ENCODE peak calls at places on chromosomes 6 and 20, in five cellular contexts. I, N, J, D and O are unnamed samples.

GRCh38 chr20:45896641-45897161 is 5.6 kb downstream of the CTSA start:
- DNase-seq in I (no peak), N (no peak), J (no peak), D (no peak), O (no peak)

GRCh38 chr6:56649782-56650181 is 7.1 kb upstream of the DST start:
- DNase-seq in I (no peak), N (no peak), J (peak), D (no peak), O (no peak)

GRCh38 chr6:90811596-90812226 is 224.8 kb upstream of the MAP3K7 start:
- DNase-seq in I (no peak), N (no peak), J (no peak), D (no peak), O (no peak)

GRCh38 chr6:127933137-127933536 is 32.3 kb upstream of the THEMIS start:
- DNase-seq in I (no peak), N (no peak), J (no peak), D (no peak), O (no peak)

GRCh38 chr20:16984481-16984880 is 236.3 kb downstream of the OTOR start:
- DNase-seq in I (no peak), N (no peak), J (no peak), D (no peak), O (no peak)

GRCh38 chr6:90250405-90250804 is 46.2 kb downstream of the BACH2 start:
- DNase-seq in I (no peak), N (no peak), J (no peak), D (no peak), O (no peak)

GRCh38 chr6:41685641-41686380 is 47.5 kb downstream of the MDFI start:
- DNase-seq in I (no peak), N (no peak), J (no peak), D (no peak), O (no peak)

GRCh38 chr6:124742971-124743370 is 219.3 kb upstream of the RNF217 start:
- DNase-seq in I (no peak), N (no peak), J (no peak), D (no peak), O (no peak)

GRCh38 chr6:125789167-125789566 is 1.6 kb upstream of the NCOA7 start:
- DNase-seq in I (no peak), N (no peak), J (no peak), D (no peak), O (no peak)

GRCh38 chr20:62875419-62876355 is 14.1 kb upstream of the TCFL5 start:
- DNase-seq in I (peak), N (no peak), J (peak), D (peak), O (peak)

GRCh38 chr20:48822879-48823385 is 4.9 kb downstream of the PREX1 start:
- DNase-seq in I (peak), N (no peak), J (no peak), D (no peak), O (no peak)

GRCh38 chr20:1894951-1895673 is at the start of gene SIRPA:
- DNase-seq in I (peak), N (no peak), J (peak), D (peak), O (peak)

GRCh38 chr20:43774754-43775153 is 48.0 kb upstream of the GTSF1L start:
- DNase-seq in I (no peak), N (no peak), J (no peak), D (no peak), O (no peak)

GRCh38 chr6:70312165-70312564 is 9.3 kb upstream of the COL9A1 start:
- DNase-seq in I (no peak), N (no peak), J (peak), D (no peak), O (no peak)

GRCh38 chr6:52352239-52353008 is 9.5 kb upstream of the PAQR8 start:
- DNase-seq in I (no peak), N (no peak), J (peak), D (no peak), O (no peak)

GRCh38 chr6:165676435-165677068 is 13.5 kb upstream of the PDE10A start:
- DNase-seq in I (no peak), N (no peak), J (no peak), D (no peak), O (no peak)

GRCh38 chr20:59222982-59223610 is 59.5 kb downstream of the ZNF831 start:
- DNase-seq in I (no peak), N (no peak), J (no peak), D (peak), O (no peak)

GRCh38 chr6:26223677-26224546 is 136.7 kb downstream of the HFE start:
- DNase-seq in I (no peak), N (peak), J (peak), D (no peak), O (no peak)

GRCh38 chr6:2839195-2839981 is 2.3 kb downstream of the SERPINB1 start:
- DNase-seq in I (no peak), N (no peak), J (peak), D (no peak), O (no peak)

GRCh38 chr20:35603695-35604443 is 11.8 kb upstream of the SPAG4 start:
- DNase-seq in I (no peak), N (no peak), J (no peak), D (no peak), O (no peak)

GRCh38 chr6:21588812-21589811 is 4.4 kb upstream of the SOX4 start:
- DNase-seq in I (peak), N (peak), J (peak), D (peak), O (peak)